ENCODE peak calls at places on chromosome 19, in five cellular contexts. Y is activated CD8-positive, alpha-beta T cell treated with anti-CD3 and anti-CD28 coated beads, Interleukin-2, amount 10 ng/mL, durations not matched to agents 7 days and 5 days; F is aorta; W is nucleus accumbens; V is iPS-NIHi11. D is an unnamed sample.

GRCh38 chr19:13370948-13371347 is 135.3 kb downstream of the CACNA1A start:
- DNase-seq in V (no peak), W (no peak), F (no peak), Y (no peak), D (no peak)

GRCh38 chr19:18612051-18612771 is 459 bp upstream of the TMEM59L start:
- DNase-seq in F (no peak), Y (no peak), W (no peak), V (no peak), D (no peak)

GRCh38 chr19:13014101-13014920 is 19.0 kb downstream of the NFIX start:
- DNase-seq in V (no peak), F (no peak), Y (no peak), W (peak), D (peak)

GRCh38 chr19:11069451-11070009 is 19.7 kb upstream of the LDLR start:
- DNase-seq in Y (no peak), W (no peak), V (no peak), F (no peak), D (no peak)

GRCh38 chr19:42351079-42351735 is 25.8 kb downstream of the MEGF8 start:
- DNase-seq in W (peak), V (no peak), Y (no peak), F (no peak), D (no peak)

GRCh38 chr19:12938536-12939291 is at the start of gene CALR:
- DNase-seq in V (no peak), Y (no peak), F (peak), W (no peak), D (no peak)

GRCh38 chr19:850221-850978 is 1.7 kb upstream of the ELANE start:
- DNase-seq in Y (no peak), V (peak), W (no peak), F (peak), D (no peak)

GRCh38 chr19:29517412-29517811 is 8.4 kb upstream of the VSTM2B start:
- DNase-seq in F (no peak), V (no peak), W (no peak), Y (no peak), D (no peak)

GRCh38 chr19:42024622-42025111 is 30.6 kb upstream of the ATP1A3 start:
- DNase-seq in Y (no peak), F (peak), W (no peak), V (no peak), D (peak)

GRCh38 chr19:8145969-8146368 is 3.4 kb downstream of the FBN3 start:
- DNase-seq in W (no peak), Y (no peak), F (no peak), V (peak), D (no peak)

GRCh38 chr19:31214997-31215396 is 134.2 kb downstream of the TSHZ3 start:
- DNase-seq in V (no peak), W (no peak), F (no peak), Y (no peak), D (no peak)

GRCh38 chr19:54896036-54896435 is 9.9 kb upstream of the NCR1 start:
- DNase-seq in W (peak), V (no peak), Y (no peak), F (no peak), D (no peak)

GRCh38 chr19:29211562-29212416 is 1.2 kb downstream of the UQCRFS1 start:
- DNase-seq in Y (peak), V (no peak), F (no peak), W (no peak), D (no peak)

GRCh38 chr19:17997969-17998826 is 9.8 kb upstream of the ARRDC2 start:
- DNase-seq in F (peak), V (peak), W (no peak), Y (no peak), D (no peak)

GRCh38 chr19:41409288-41409687 is 11.7 kb downstream of the BCKDHA start:
- DNase-seq in W (no peak), Y (no peak), F (no peak), V (no peak), D (no peak)

GRCh38 chr19:35935911-35936737 is at the start of gene LRFN3:
- DNase-seq in Y (peak), V (peak), W (peak), F (peak), D (peak)

GRCh38 chr19:11168568-11168967 is 13.0 kb upstream of the SPC24 start:
- DNase-seq in V (no peak), Y (no peak), F (no peak), W (no peak), D (no peak)

GRCh38 chr19:2807379-2808128 is 12.1 kb upstream of the ZNF554 start:
- DNase-seq in W (no peak), F (no peak), Y (no peak), V (peak), D (no peak)

GRCh38 chr19:57434386-57435061 is 601 bp upstream of the ZNF749 start:
- DNase-seq in F (no peak), Y (no peak), V (peak), W (no peak), D (no peak)

D was measured in head of caudate nucleus.